ENCODE peak calls at places on chromosome 18, in five cellular contexts. One of them, this sample, is unnamed.

GRCh38 chr18:58311390-58311789 is 267.4 kb downstream of the NEDD4L start:
- DNase-seq in AG09319: no peak
- DNase-seq in nucleus accumbens: no peak
- DNase-seq in mucosa of gallbladder: no peak
- DNase-seq in NCI-H460: no peak
- DNase-seq in this sample: no peak

GRCh38 chr18:68147728-68148127 is 567.2 kb downstream of the TMX3 start:
- DNase-seq in AG09319: no peak
- DNase-seq in nucleus accumbens: no peak
- DNase-seq in mucosa of gallbladder: no peak
- DNase-seq in NCI-H460: peak; percentile 11
- DNase-seq in this sample: no peak

GRCh38 chr18:67783215-67783946 is 266.9 kb upstream of the DSEL start:
- DNase-seq in AG09319: peak; percentile 41
- DNase-seq in nucleus accumbens: no peak
- DNase-seq in mucosa of gallbladder: no peak
- DNase-seq in NCI-H460: peak; percentile 49
- DNase-seq in this sample: no peak

GRCh38 chr18:31486165-31486564 is 11.8 kb upstream of the DSG2 start:
- DNase-seq in AG09319: no peak
- DNase-seq in nucleus accumbens: no peak
- DNase-seq in mucosa of gallbladder: no peak
- DNase-seq in NCI-H460: no peak
- DNase-seq in this sample: no peak

GRCh38 chr18:55083461-55083860 is 124.2 kb upstream of the CCDC68 start:
- DNase-seq in AG09319: no peak
- DNase-seq in nucleus accumbens: no peak
- DNase-seq in mucosa of gallbladder: no peak
- DNase-seq in NCI-H460: no peak
- DNase-seq in this sample: no peak

GRCh38 chr18:41714872-41715271 is 240.2 kb upstream of the PIK3C3 start:
- DNase-seq in AG09319: no peak
- DNase-seq in nucleus accumbens: no peak
- DNase-seq in mucosa of gallbladder: no peak
- DNase-seq in NCI-H460: no peak
- DNase-seq in this sample: no peak

GRCh38 chr18:12092398-12093229 is 1.0 kb upstream of the ANKRD62 start:
- DNase-seq in AG09319: no peak
- DNase-seq in nucleus accumbens: no peak
- DNase-seq in mucosa of gallbladder: no peak
- DNase-seq in NCI-H460: peak; percentile 54
- DNase-seq in this sample: no peak

GRCh38 chr18:27276479-27276878 is 91.4 kb upstream of the CHST9 start:
- DNase-seq in AG09319: no peak
- DNase-seq in nucleus accumbens: no peak
- DNase-seq in mucosa of gallbladder: no peak
- DNase-seq in NCI-H460: no peak
- DNase-seq in this sample: no peak

GRCh38 chr18:10197097-10197496 is 257.3 kb upstream of the APCDD1 start:
- DNase-seq in AG09319: no peak
- DNase-seq in nucleus accumbens: no peak
- DNase-seq in mucosa of gallbladder: peak; percentile 65
- DNase-seq in NCI-H460: no peak
- DNase-seq in this sample: no peak

GRCh38 chr18:76167440-76167839 is 327.6 kb downstream of the ZNF516 start:
- DNase-seq in AG09319: no peak
- DNase-seq in nucleus accumbens: no peak
- DNase-seq in mucosa of gallbladder: no peak
- DNase-seq in NCI-H460: no peak
- DNase-seq in this sample: no peak

GRCh38 chr18:46481048-46481846 is 175.8 kb downstream of the LOXHD1 start:
- DNase-seq in AG09319: peak; percentile 12
- DNase-seq in nucleus accumbens: no peak
- DNase-seq in mucosa of gallbladder: peak; percentile 46
- DNase-seq in NCI-H460: peak; percentile 5
- DNase-seq in this sample: no peak

GRCh38 chr18:59101830-59102414 is 37.8 kb upstream of the SEC11C start:
- DNase-seq in AG09319: no peak
- DNase-seq in nucleus accumbens: no peak
- DNase-seq in mucosa of gallbladder: no peak
- DNase-seq in NCI-H460: no peak
- DNase-seq in this sample: no peak

GRCh38 chr18:7066965-7067555 is 50.5 kb downstream of the LAMA1 start:
- DNase-seq in AG09319: no peak
- DNase-seq in nucleus accumbens: no peak
- DNase-seq in mucosa of gallbladder: no peak
- DNase-seq in NCI-H460: no peak
- DNase-seq in this sample: no peak

GRCh38 chr18:47235096-47235495 is 16.4 kb downstream of the SKOR2 start:
- DNase-seq in AG09319: no peak
- DNase-seq in nucleus accumbens: no peak
- DNase-seq in mucosa of gallbladder: no peak
- DNase-seq in NCI-H460: no peak
- DNase-seq in this sample: no peak

GRCh38 chr18:12652861-12653401 is 5.0 kb downstream of the SPIRE1 start:
- DNase-seq in AG09319: peak; percentile 52
- DNase-seq in nucleus accumbens: no peak
- DNase-seq in mucosa of gallbladder: no peak
- DNase-seq in NCI-H460: no peak
- DNase-seq in this sample: no peak

GRCh38 chr18:48306838-48307237 is 102.3 kb downstream of the ZBTB7C start:
- DNase-seq in AG09319: no peak
- DNase-seq in nucleus accumbens: no peak
- DNase-seq in mucosa of gallbladder: no peak
- DNase-seq in NCI-H460: no peak
- DNase-seq in this sample: no peak

GRCh38 chr18:46711444-46711863 is 45.4 kb downstream of the ST8SIA5 start:
- DNase-seq in AG09319: no peak
- DNase-seq in nucleus accumbens: no peak
- DNase-seq in mucosa of gallbladder: no peak
- DNase-seq in NCI-H460: no peak
- DNase-seq in this sample: no peak

GRCh38 chr18:52339891-52340371 is at the start of gene DCC:
- DNase-seq in AG09319: no peak
- DNase-seq in nucleus accumbens: peak; percentile 46
- DNase-seq in mucosa of gallbladder: peak; percentile 49
- DNase-seq in NCI-H460: peak; percentile 52
- DNase-seq in this sample: peak; percentile 69

GRCh38 chr18:79485788-79486355 is 90.1 kb downstream of the NFATC1 start:
- DNase-seq in AG09319: peak; percentile 64
- DNase-seq in nucleus accumbens: no peak
- DNase-seq in mucosa of gallbladder: no peak
- DNase-seq in NCI-H460: no peak
- DNase-seq in this sample: no peak

GRCh38 chr18:23922939-23923338 is 91.6 kb upstream of the TTC39C start:
- DNase-seq in AG09319: no peak
- DNase-seq in nucleus accumbens: no peak
- DNase-seq in mucosa of gallbladder: no peak
- DNase-seq in NCI-H460: no peak
- DNase-seq in this sample: no peak

GRCh38 chr18:71370095-71370494 is 1081.2 kb downstream of the SOCS6 start:
- DNase-seq in AG09319: no peak
- DNase-seq in nucleus accumbens: no peak
- DNase-seq in mucosa of gallbladder: no peak
- DNase-seq in NCI-H460: no peak
- DNase-seq in this sample: no peak

GRCh38 chr18:10926565-10927194 is 222.7 kb downstream of the PIEZO2 start:
- DNase-seq in AG09319: no peak
- DNase-seq in nucleus accumbens: no peak
- DNase-seq in mucosa of gallbladder: no peak
- DNase-seq in NCI-H460: no peak
- DNase-seq in this sample: no peak

This sample was measured in hippocampal formation.